ENCODE peak calls at places on chromosomes 5 and 9, in eight cellular contexts. P is uterus; Z is right lobe of liver; X is H9; Q is ovary; H is adrenal gland; N is CD4-positive, alpha-beta T cell; A is IMR-90. L is an unnamed sample. For H3K27me3, the result is how much of the 10 kb centered on the place peaks cover.

GRCh38 chr5:140242099-140242498 is 60.8 kb downstream of the PFDN1 start:
- DNase-seq in P (no peak), H (no peak), A (no peak), N (no peak), Z (no peak), X (peak), Q (no peak), L (no peak)

GRCh38 chr5:136011427-136012001 is 17.3 kb upstream of the TGFBI start:
- DNase-seq in Z (no peak), P (no peak), A (peak), N (no peak), H (no peak), Q (no peak), X (no peak), L (no peak)

GRCh38 chr5:73031839-73032238 is 76.0 kb downstream of the FCHO2 start:
- DNase-seq in X (no peak), Z (no peak), P (no peak), A (peak), N (no peak), H (peak), Q (no peak), L (no peak)

GRCh38 chr5:102596113-102596512 is 97.3 kb upstream of the SLCO6A1 start:
- DNase-seq in Z (no peak), X (no peak), N (no peak), P (no peak), Q (no peak), H (no peak), A (no peak), L (no peak)

GRCh38 chr5:126234563-126235195 is 188.5 kb upstream of the GRAMD2B start:
- DNase-seq in Z (no peak), X (peak), H (no peak), A (peak), Q (no peak), P (no peak), N (no peak), L (no peak)

GRCh38 chr5:74288448-74289109 is 351.9 kb downstream of the ENC1 start:
- DNase-seq in Q (no peak), A (peak), X (no peak), H (no peak), P (peak), Z (no peak), N (no peak), L (no peak)

GRCh38 chr5:176899296-176899891 is at the start of gene HK3:
- DNase-seq in N (no peak), A (no peak), H (no peak), Z (peak), P (no peak), Q (no peak), X (no peak), L (peak)

GRCh38 chr9:87537625-87538024 is 40.0 kb downstream of the DAPK1 start:
- DNase-seq in X (peak), Z (no peak), Q (no peak), N (no peak), P (no peak), H (no peak), A (no peak), L (no peak)

GRCh38 chr9:130003943-130004552 is 38.9 kb downstream of the FNBP1 start:
- DNase-seq in Q (no peak), P (no peak), H (no peak), N (no peak), Z (no peak), A (no peak), X (no peak), L (no peak)

GRCh38 chr5:57832873-57833272 is 350.3 kb upstream of the ACTBL2 start:
- DNase-seq in A (no peak), X (no peak), H (no peak), N (no peak), P (no peak), Z (no peak), Q (no peak), L (no peak)

GRCh38 chr5:178385472-178385853 is 152.9 kb upstream of the PHYKPL start:
- DNase-seq in Q (no peak), Z (no peak), H (no peak), P (no peak), X (no peak), A (peak), N (no peak), L (peak)

GRCh38 chr9:2709645-2710101 is 7.6 kb upstream of the KCNV2 start:
- DNase-seq in A (no peak), X (no peak), Z (no peak), H (no peak), Q (no peak), P (no peak), N (no peak), L (no peak)

GRCh38 chr5:32810812-32811211 is 99.7 kb downstream of the NPR3 start:
- DNase-seq in A (peak), P (no peak), H (peak), X (no peak), Q (no peak), Z (no peak), N (no peak), L (no peak)

GRCh38 chr5:85663708-85664031 is 954.1 kb upstream of the COX7C start:
- DNase-seq in A (no peak), Z (no peak), P (no peak), H (no peak), X (no peak), Q (no peak), N (no peak), L (no peak)
- H3K27me3 ChIP-seq in A (under half), Z (under half), P (under half), H (under half), X (under half), Q (under half), N (under half), L (under half)

DNA sequence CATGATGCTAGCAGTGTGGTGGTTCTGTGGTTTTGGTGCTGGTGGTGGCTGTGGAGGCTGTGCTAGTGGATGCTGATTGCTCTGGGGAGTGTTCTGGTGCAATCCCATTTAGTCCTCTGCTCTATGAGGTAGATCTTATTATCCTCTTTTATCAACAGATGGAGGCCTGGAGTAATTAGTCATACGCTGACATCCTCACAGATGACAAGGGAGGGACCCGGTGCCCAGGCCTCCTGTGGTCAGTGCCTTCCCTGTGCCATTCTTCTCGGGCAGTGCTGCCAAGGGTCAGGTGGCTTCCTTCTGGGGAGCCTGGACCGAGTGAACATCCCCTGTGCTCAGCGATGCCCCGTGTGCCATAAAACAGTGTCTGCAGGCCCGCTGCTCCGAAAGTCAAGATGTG is 74.5 kb downstream of the COL5A1 start:
- DNase-seq in A (peak), Z (no peak), X (no peak), N (no peak), Q (no peak), P (no peak), H (no peak), L (no peak)
- H3K27me3 ChIP-seq in A (under half), Z (under half), X (under half), N (under half), Q (under half), P (under half), H (under half), L (under half)

DNA sequence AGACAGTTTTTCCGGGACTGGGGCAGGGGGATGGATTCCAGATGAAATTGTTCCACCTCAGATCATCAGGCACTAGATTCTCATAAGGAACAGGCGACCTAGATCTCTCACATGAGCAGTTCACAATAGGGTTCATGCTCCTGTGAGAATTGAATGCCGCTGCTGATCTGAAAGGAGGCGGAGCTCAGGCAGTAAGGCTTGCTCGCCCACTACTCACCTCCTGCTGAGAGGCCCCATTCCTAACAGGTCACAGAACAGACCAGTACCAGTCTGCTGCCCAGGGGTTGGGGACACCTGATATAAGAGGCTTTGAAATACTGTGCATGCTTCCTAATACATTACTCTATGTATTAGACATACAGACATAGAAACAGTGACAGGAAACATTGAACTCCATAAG is 41.1 kb downstream of the PTPRD start:
- DNase-seq in Z (no peak), X (peak), N (no peak), Q (no peak), P (no peak), A (no peak), H (no peak), L (no peak)
- H3K27me3 ChIP-seq in Z (under half), X (under half), N (under half), Q (under half), P (under half), A (under half), H (under half), L (under half)

DNA sequence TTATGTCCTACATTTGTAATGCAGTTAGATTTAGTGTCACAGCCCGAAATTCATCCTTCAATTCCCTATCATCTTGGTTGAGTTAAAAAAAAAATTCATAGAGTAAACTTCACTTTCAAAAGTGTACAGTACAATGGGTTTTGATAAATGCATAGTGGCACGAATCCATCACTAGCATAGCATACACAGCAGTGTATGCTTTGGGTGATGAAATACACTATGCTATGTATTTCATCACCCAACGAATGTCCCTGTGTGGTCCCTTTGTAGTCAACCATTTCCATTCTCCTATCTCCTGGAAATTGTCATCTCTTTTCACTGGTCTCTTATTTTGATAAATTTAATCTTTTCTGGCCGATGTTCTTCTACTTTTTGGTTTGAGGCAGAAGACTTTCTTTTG is 129.4 kb upstream of the BASP1 start:
- DNase-seq in Z (no peak), N (no peak), A (no peak), P (no peak), H (no peak), Q (no peak), X (no peak), L (no peak)
- H3K27me3 ChIP-seq in Z (under half), N (under half), A (under half), P (under half), H (under half), Q (under half), X (under half), L (under half)

DNA sequence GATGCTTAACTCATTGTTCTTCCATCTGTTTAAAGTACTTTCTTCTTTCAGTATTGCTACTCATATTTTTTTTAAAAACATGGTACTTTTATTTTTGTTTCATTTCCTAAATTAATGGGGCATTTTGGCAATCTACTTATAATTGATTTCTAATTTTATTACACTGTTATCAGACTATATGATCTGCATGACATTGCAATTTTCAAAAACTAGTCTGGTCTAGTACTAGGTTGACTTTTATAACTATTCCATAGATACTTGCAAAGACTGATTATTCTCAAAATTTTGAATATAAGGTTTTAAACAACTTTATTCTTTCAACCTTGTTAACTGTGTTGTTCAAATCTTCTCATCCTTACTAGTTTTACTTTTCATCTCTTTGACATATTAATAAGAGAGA is 63.9 kb upstream of the MVB12B start:
- DNase-seq in A (no peak), Q (no peak), H (no peak), Z (no peak), N (no peak), P (no peak), X (no peak), L (no peak)
- H3K27me3 ChIP-seq in A (under half), Q (under half), H (under half), Z (under half), N (under half), P (under half), X (under half), L (under half)

GRCh38 chr5:141362719-141363118 is 1.2 kb upstream of the PCDHGA5 start:
- DNase-seq in Q (no peak), A (no peak), X (no peak), H (no peak), P (no peak), N (no peak), Z (no peak), L (no peak)
- H3K27me3 ChIP-seq in Q (under half), A (under half), X (under half), H (under half), P (under half), N (half or more), Z (under half), L (under half)

GRCh38 chr9:9874270-9874669 is 738.5 kb downstream of the PTPRD start:
- DNase-seq in N (no peak), H (no peak), X (no peak), Z (no peak), P (no peak), Q (no peak), A (no peak), L (no peak)
- H3K27me3 ChIP-seq in N (under half), H (under half), X (under half), Z (under half), P (under half), Q (under half), A (under half), L (under half)